ENCODE peak calls at places on chromosomes 7 and 10, in four cellular contexts. D, E, U and K are unnamed samples.

GRCh38 chr10:98555011-98555619 is 108.4 kb upstream of the HPS1 start:
- DNase-seq in E (no peak), D (no peak), U (no peak), K (peak)

GRCh38 chr10:11527700-11528255 is 83.7 kb downstream of the USP6NL start:
- DNase-seq in E (no peak), U (peak), D (no peak), K (no peak)

GRCh38 chr7:150855476-150856302 is 3.4 kb downstream of the AOC1 start:
- DNase-seq in E (no peak), D (no peak), U (no peak), K (no peak)

GRCh38 chr10:308572-309085 is 173.4 kb downstream of the ZMYND11 start:
- DNase-seq in E (no peak), D (no peak), U (no peak), K (no peak)

GRCh38 chr7:23184709-23185354 is 3.0 kb downstream of the NUP42 start:
- DNase-seq in D (no peak), U (peak), E (peak), K (peak)

GRCh38 chr10:3873728-3874461 is 88.9 kb upstream of the KLF6 start:
- DNase-seq in E (no peak), U (peak), D (peak), K (peak)

GRCh38 chr7:131105294-131105802 is 222.3 kb upstream of the MKLN1 start:
- DNase-seq in D (no peak), E (peak), U (peak), K (peak)

GRCh38 chr7:46928719-46929118 is 653.2 kb downstream of the TNS3 start:
- DNase-seq in U (no peak), E (no peak), D (no peak), K (no peak)

GRCh38 chr7:128911441-128912031 is 1.0 kb upstream of the KCP start:
- DNase-seq in D (no peak), E (no peak), U (no peak), K (no peak)

GRCh38 chr10:74292871-74293427 is 141.9 kb downstream of the ADK start:
- DNase-seq in E (no peak), U (peak), D (no peak), K (peak)

GRCh38 chr10:37456456-37456855 is 331.1 kb downstream of the ANKRD30A start:
- DNase-seq in E (no peak), U (no peak), D (no peak), K (no peak)

GRCh38 chr10:62048919-62049636 is 147.6 kb downstream of the ARID5B start:
- DNase-seq in E (peak), D (no peak), U (peak), K (peak)

GRCh38 chr10:90319188-90319914 is 538.5 kb downstream of the HTR7 start:
- DNase-seq in U (peak), E (no peak), D (no peak), K (no peak)

GRCh38 chr10:3777876-3778707 is 6.9 kb downstream of the KLF6 start:
- DNase-seq in D (no peak), U (peak), E (no peak), K (no peak)

GRCh38 chr10:24465899-24466615 is 257.1 kb downstream of the KIAA1217 start:
- DNase-seq in U (peak), E (no peak), D (no peak), K (no peak)

GRCh38 chr10:35172574-35172973 is 45.9 kb downstream of the CREM start:
- DNase-seq in U (peak), E (no peak), D (no peak), K (no peak)